ENCODE peak calls at places on chromosomes 4 and X, in eight cellular contexts. O is body of pancreas, S is immature natural killer cell, Q is GM12892, W is cardiac septum, H is HFFc6, P is colonic mucosa, U is hypothalamus. B is an unnamed sample.

GRCh38 chr4:58453956-58454355 is 1343.8 kb upstream of the IGFBP7 start:
- DNase-seq in O (no peak), P (no peak), Q (no peak), W (no peak), S (no peak), H (no peak), U (no peak), B (no peak)

GRCh38 chr4:54473077-54473545 is 184.6 kb upstream of the KIT start:
- DNase-seq in W (no peak), Q (no peak), O (no peak), H (peak; percentile 10), P (no peak), S (no peak), U (no peak), B (no peak)

GRCh38 chr4:3471886-3472285 is 8.8 kb downstream of the DOK7 start:
- DNase-seq in U (no peak), Q (no peak), W (no peak), S (no peak), P (no peak), H (no peak), O (no peak), B (no peak)

GRCh38 chr4:1072830-1073446 is 40.4 kb downstream of the RNF212 start:
- DNase-seq in S (peak; percentile 54), H (peak; percentile 32), U (peak; percentile 37), W (peak; percentile 12), Q (no peak), O (peak; percentile 86), P (peak; percentile 79), B (peak; percentile 74)

GRCh38 chr4:182449186-182449880 is 206.1 kb downstream of the TENM3 start:
- DNase-seq in P (peak; percentile 19), U (peak; percentile 66), S (no peak), W (no peak), Q (no peak), H (peak; percentile 33), O (no peak), B (no peak)

GRCh38 chr4:114782842-114783595 is 184.4 kb downstream of the UGT8 start:
- DNase-seq in P (no peak), W (no peak), S (no peak), U (no peak), Q (no peak), H (no peak), O (no peak), B (no peak)

GRCh38 chr4:78954048-78954666 is 14.9 kb upstream of the PAQR3 start:
- DNase-seq in U (no peak), P (no peak), S (no peak), O (no peak), H (no peak), Q (no peak), W (no peak), B (no peak)

GRCh38 chr4:120809518-120809917 is 113.0 kb downstream of the PRDM5 start:
- DNase-seq in U (no peak), W (no peak), P (no peak), O (no peak), S (no peak), Q (no peak), H (no peak), B (no peak)

GRCh38 chr4:133624744-133625143 is 475.6 kb downstream of the PCDH10 start:
- DNase-seq in O (no peak), W (no peak), P (no peak), H (no peak), S (no peak), Q (no peak), U (no peak), B (no peak)

GRCh38 chrX:154029439-154029838 is 9.7 kb upstream of the IRAK1 start:
- DNase-seq in Q (no peak), P (peak; percentile 48), H (no peak), O (no peak), U (no peak), S (no peak), W (no peak), B (no peak)

GRCh38 chr4:76377922-76378321 is 43.0 kb downstream of the CCDC158 start:
- DNase-seq in Q (no peak), O (peak; percentile 40), U (no peak), H (no peak), W (no peak), S (peak; percentile 35), P (peak; percentile 58), B (no peak)

GRCh38 chrX:118847676-118848075 is 24.1 kb downstream of the ZCCHC12 start:
- DNase-seq in P (no peak), H (peak; percentile 30), S (peak; percentile 33), O (peak; percentile 10), Q (no peak), W (no peak), U (no peak), B (peak; percentile 51)

GRCh38 chr4:186118582-186118981 is 14.1 kb downstream of the FAM149A start:
- DNase-seq in O (no peak), P (no peak), S (no peak), U (no peak), Q (no peak), W (no peak), H (no peak), B (no peak)

GRCh38 chr4:77157859-77158486 is 966 bp downstream of the CCNG2 start:
- DNase-seq in W (peak; percentile 94), H (peak; percentile 77), O (peak; percentile 89), U (peak; percentile 83), P (peak; percentile 92), S (peak; percentile 75), Q (peak; percentile 69), B (peak; percentile 73)

GRCh38 chr4:150337709-150338108 is 244.2 kb upstream of the MAB21L2 start:
- DNase-seq in S (no peak), P (no peak), U (no peak), W (no peak), Q (no peak), O (no peak), H (peak; percentile 61), B (no peak)

B was measured in LoVo.